ENCODE peak calls at places on chromosomes 3 and 15, in six cellular contexts. V is activated CD4-positive, CD25-positive, alpha-beta regulatory T cell; Y is GM12878; G is bronchial epithelial cell; M is DMS153; W is NCI-H748 treated with DMSO at 0.1 percent for 48 hours. I is an unnamed sample.

GRCh38 chr15:60328852-60329443 is 68.8 kb downstream of the ANXA2 start:
- DNase-seq in Y (no peak), G (no peak), M (no peak), V (peak; percentile 5), W (no peak), I (no peak)

GRCh38 chr3:190099099-190099498 is 21.6 kb downstream of the P3H2 start:
- DNase-seq in Y (no peak), V (no peak), M (no peak), G (no peak), W (no peak), I (no peak)

GRCh38 chr3:170418422-170419300 is at the start of gene CLDN11:
- DNase-seq in W (peak; percentile 44), Y (no peak), V (no peak), M (no peak), G (no peak), I (no peak)

GRCh38 chr15:71136159-71137137 is 21.2 kb downstream of the THSD4 start:
- DNase-seq in Y (no peak), W (no peak), V (no peak), M (no peak), G (peak; percentile 81), I (no peak)

GRCh38 chr15:96406701-96407100 is 76.2 kb downstream of the NR2F2 start:
- DNase-seq in V (no peak), G (no peak), Y (no peak), W (no peak), M (no peak), I (no peak)

GRCh38 chr3:184496933-184497332 is 64.7 kb upstream of the EPHB3 start:
- DNase-seq in W (no peak), Y (no peak), G (no peak), M (peak; percentile 44), V (no peak), I (no peak)

GRCh38 chr3:125025647-125026046 is 30.1 kb downstream of the HEG1 start:
- DNase-seq in M (no peak), W (no peak), Y (no peak), V (no peak), G (no peak), I (no peak)

GRCh38 chr3:127479449-127479848 is 111.1 kb downstream of the TPRA1 start:
- DNase-seq in M (no peak), V (no peak), G (no peak), W (no peak), Y (no peak), I (no peak)

GRCh38 chr3:194985031-194985578 is 285.9 kb downstream of the XXYLT1 start:
- DNase-seq in Y (no peak), V (no peak), G (peak; percentile 57), W (no peak), M (peak; percentile 80), I (no peak)

GRCh38 chr3:149019581-149019980 is 28.2 kb downstream of the GYG1 start:
- DNase-seq in M (no peak), G (peak; percentile 29), Y (no peak), V (no peak), W (no peak), I (no peak)

GRCh38 chr3:121481116-121481895 is 64.5 kb downstream of the POLQ start:
- DNase-seq in V (no peak), M (no peak), Y (no peak), W (no peak), G (peak; percentile 13), I (no peak)

GRCh38 chr15:91965501-91966180 is 112.1 kb downstream of the SLCO3A1 start:
- DNase-seq in Y (no peak), V (no peak), W (no peak), M (no peak), G (peak; percentile 93), I (no peak)

GRCh38 chr3:196422976-196423781 is 9.0 kb downstream of the UBXN7 start:
- DNase-seq in G (no peak), V (no peak), M (peak; percentile 35), Y (no peak), W (no peak), I (no peak)

GRCh38 chr3:71153753-71154152 is 429.8 kb downstream of the FOXP1 start:
- DNase-seq in V (no peak), G (peak; percentile 23), W (peak; percentile 70), M (peak; percentile 52), Y (no peak), I (no peak)

GRCh38 chr3:49723301-49723630 is 485 bp downstream of the GMPPB start:
- DNase-seq in V (no peak), Y (no peak), G (peak; percentile 55), W (no peak), M (no peak), I (no peak)

GRCh38 chr3:65128346-65128745 is 440.5 kb upstream of the ADAMTS9 start:
- DNase-seq in M (no peak), Y (no peak), G (peak; percentile 31), V (no peak), W (no peak), I (no peak)

GRCh38 chr3:46883252-46884185 is 6.0 kb downstream of the PTH1R start:
- DNase-seq in G (no peak), V (no peak), W (no peak), M (no peak), Y (no peak), I (no peak)

GRCh38 chr3:17638351-17638750 is 104.1 kb downstream of the TBC1D5 start:
- DNase-seq in W (no peak), Y (no peak), G (peak; percentile 21), M (no peak), V (no peak), I (no peak)

GRCh38 chr3:147360936-147361670 is 45.2 kb downstream of the ZIC4 start:
- DNase-seq in V (no peak), W (peak; percentile 41), G (no peak), Y (no peak), M (no peak), I (no peak)

GRCh38 chr3:13372126-13372525 is 48.0 kb downstream of the NUP210 start:
- DNase-seq in V (no peak), Y (no peak), M (no peak), W (no peak), G (no peak), I (no peak)

GRCh38 chr3:124497487-124497886 is 232.8 kb upstream of the UMPS start:
- DNase-seq in G (no peak), M (no peak), W (no peak), Y (no peak), V (no peak), I (no peak)

GRCh38 chr3:149247929-149248691 is 26.5 kb upstream of the CP start:
- DNase-seq in G (peak; percentile 66), M (no peak), W (no peak), V (no peak), Y (no peak), I (no peak)

GRCh38 chr3:184145881-184146280 is 9.3 kb upstream of the DVL3 start:
- DNase-seq in V (no peak), Y (no peak), M (no peak), G (no peak), W (no peak), I (no peak)

GRCh38 chr3:150057227-150057626 is 86.5 kb upstream of the PFN2 start:
- DNase-seq in Y (no peak), G (no peak), M (no peak), V (no peak), W (no peak), I (no peak)

GRCh38 chr15:88382482-88382983 is 84.7 kb downstream of the MRPL46 start:
- DNase-seq in G (no peak), V (no peak), W (no peak), Y (no peak), M (no peak), I (no peak)

GRCh38 chr3:172630316-172630715 is 80.6 kb downstream of the NCEH1 start:
- DNase-seq in Y (no peak), M (no peak), V (no peak), G (no peak), W (no peak), I (no peak)

GRCh38 chr3:5181479-5182141 is 5.9 kb upstream of the EDEM1 start:
- DNase-seq in W (no peak), V (no peak), G (no peak), M (no peak), Y (no peak), I (no peak)

GRCh38 chr15:26620528-26620927 is 152.3 kb downstream of the GABRB3 start:
- DNase-seq in Y (no peak), W (no peak), G (no peak), M (no peak), V (no peak), I (no peak)

GRCh38 chr3:25573386-25574171 is 91.1 kb downstream of the TOP2B start:
- DNase-seq in Y (no peak), M (no peak), W (no peak), V (no peak), G (no peak), I (no peak)

GRCh38 chr15:65525622-65526021 is 4.6 kb upstream of the HACD3 start:
- DNase-seq in M (peak; percentile 5), V (no peak), W (no peak), Y (no peak), G (peak; percentile 44), I (no peak)

GRCh38 chr3:126202281-126203079 is 22.1 kb upstream of the ALDH1L1 start:
- DNase-seq in W (no peak), G (no peak), Y (no peak), M (no peak), V (no peak), I (no peak)

GRCh38 chr3:52244061-52244628 is 1.4 kb upstream of the PPM1M start:
- DNase-seq in G (peak; percentile 86), M (no peak), V (no peak), Y (peak; percentile 85), W (no peak), I (no peak)

GRCh38 chr15:25180606-25181289 is 226.0 kb downstream of the SNRPN start:
- DNase-seq in W (no peak), V (no peak), G (no peak), Y (no peak), M (no peak), I (no peak)

I was measured in NCI-H2081 treated with DMSO at 0.1 percent for 48 hours.